ENCODE peak calls at places on chromosomes 11 and 22, in eight cellular contexts. A is Calu3; W is RWPE1; M is kidney; V is dorsolateral prefrontal cortex; O is CD8-positive, alpha-beta T cell; C is IMR-90; Y is Peyer's patch. K is an unnamed sample.

GRCh38 chr11:76789443-76789719 is 6.2 kb downstream of the TSKU start:
- DNase-seq in A (no peak), W (no peak), M (no peak), V (no peak), O (no peak), C (no peak), Y (peak), K (no peak)

GRCh38 chr11:86052697-86053641 is 15.9 kb downstream of the PICALM start:
- DNase-seq in A (no peak), W (no peak), M (no peak), V (no peak), O (no peak), C (no peak), Y (no peak), K (no peak)

GRCh38 chr11:9004310-9004945 is 627 bp upstream of the NRIP3 start:
- DNase-seq in A (no peak), W (no peak), M (peak), V (no peak), O (peak), C (no peak), Y (peak), K (no peak)

GRCh38 chr22:35314161-35314942 is 14.7 kb downstream of the TOM1 start:
- DNase-seq in A (no peak), W (no peak), M (no peak), V (no peak), O (no peak), C (no peak), Y (peak), K (peak)

GRCh38 chr11:118856314-118856713 is 27.4 kb upstream of the CXCR5 start:
- DNase-seq in A (no peak), W (no peak), M (no peak), V (no peak), O (no peak), C (no peak), Y (no peak), K (no peak)

GRCh38 chr22:17802822-17803221 is 28.6 kb upstream of the BID start:
- DNase-seq in A (no peak), W (no peak), M (no peak), V (no peak), O (no peak), C (peak), Y (no peak), K (no peak)

GRCh38 chr11:93059074-93059957 is 89.9 kb downstream of the MTNR1B start:
- DNase-seq in A (no peak), W (no peak), M (no peak), V (no peak), O (no peak), C (peak), Y (no peak), K (no peak)

GRCh38 chr11:128210148-128210940 is 377.0 kb downstream of the ETS1 start:
- DNase-seq in A (peak), W (peak), M (no peak), V (no peak), O (no peak), C (peak), Y (peak), K (peak)

GRCh38 chr11:45964911-45965389 is 42.5 kb downstream of the LARGE2 start:
- DNase-seq in A (peak), W (peak), M (no peak), V (peak), O (peak), C (peak), Y (peak), K (peak)

GRCh38 chr11:107859459-107860239 is 1.1 kb upstream of the SLC35F2 start:
- DNase-seq in A (peak), W (peak), M (peak), V (no peak), O (peak), C (no peak), Y (peak), K (peak)

GRCh38 chr11:62593434-62594044 is 2.2 kb upstream of the TUT1 start:
- DNase-seq in A (peak), W (peak), M (peak), V (peak), O (peak), C (peak), Y (peak), K (peak)

GRCh38 chr22:38107692-38108515 is 2.6 kb downstream of the BAIAP2L2 start:
- DNase-seq in A (no peak), W (no peak), M (peak), V (no peak), O (no peak), C (no peak), Y (peak), K (peak)

GRCh38 chr11:95908826-95909225 is 15.1 kb downstream of the MTMR2 start:
- DNase-seq in A (no peak), W (no peak), M (no peak), V (no peak), O (no peak), C (peak), Y (no peak), K (no peak)

GRCh38 chr11:35515224-35515623 is 10.2 kb downstream of the PAMR1 start:
- DNase-seq in A (no peak), W (peak), M (no peak), V (no peak), O (no peak), C (peak), Y (no peak), K (peak)

GRCh38 chr11:44634401-44635281 is 69.2 kb downstream of the CD82 start:
- DNase-seq in A (peak), W (peak), M (peak), V (peak), O (peak), C (peak), Y (peak), K (peak)

GRCh38 chr22:44212936-44213335 is 32.2 kb downstream of the PARVG start:
- DNase-seq in A (no peak), W (no peak), M (no peak), V (no peak), O (no peak), C (no peak), Y (no peak), K (no peak)

GRCh38 chr22:46828323-46829139 is 66.1 kb downstream of the TBC1D22A start:
- DNase-seq in A (no peak), W (no peak), M (no peak), V (no peak), O (no peak), C (no peak), Y (no peak), K (no peak)

GRCh38 chr22:30312053-30312452 is 14.7 kb downstream of the TBC1D10A start:
- DNase-seq in A (no peak), W (peak), M (no peak), V (no peak), O (no peak), C (peak), Y (no peak), K (peak)

GRCh38 chr22:50434849-50435700 is 39.8 kb downstream of the SBF1 start:
- DNase-seq in A (no peak), W (no peak), M (peak), V (no peak), O (no peak), C (no peak), Y (peak), K (no peak)

GRCh38 chr22:29338398-29338797 is 22.9 kb upstream of the RASL10A start:
- DNase-seq in A (no peak), W (no peak), M (no peak), V (no peak), O (no peak), C (no peak), Y (no peak), K (no peak)

GRCh38 chr11:57787920-57788716 is 26.5 kb downstream of the CTNND1 start:
- DNase-seq in A (no peak), W (peak), M (no peak), V (no peak), O (no peak), C (no peak), Y (no peak), K (peak)

GRCh38 chr11:61541568-61541967 is 33.0 kb downstream of the LRRC10B start:
- DNase-seq in A (no peak), W (peak), M (no peak), V (no peak), O (no peak), C (peak), Y (no peak), K (peak)

GRCh38 chr22:43090130-43090789 is 1.1 kb upstream of the TTLL1 start:
- DNase-seq in A (peak), W (peak), M (peak), V (peak), O (peak), C (peak), Y (peak), K (peak)

GRCh38 chr11:116696381-116696941 is 76.3 kb downstream of the BUD13 start:
- DNase-seq in A (no peak), W (no peak), M (no peak), V (no peak), O (peak), C (no peak), Y (peak), K (peak)

GRCh38 chr11:134584706-134585445 is 172.8 kb upstream of the B3GAT1 start:
- DNase-seq in A (no peak), W (no peak), M (no peak), V (no peak), O (no peak), C (no peak), Y (no peak), K (no peak)

GRCh38 chr11:128207861-128208321 is 379.5 kb downstream of the ETS1 start:
- DNase-seq in A (peak), W (peak), M (no peak), V (no peak), O (no peak), C (peak), Y (no peak), K (peak)

GRCh38 chr11:70140859-70141489 is 62.1 kb upstream of the FADD start:
- DNase-seq in A (no peak), W (no peak), M (no peak), V (no peak), O (no peak), C (peak), Y (no peak), K (no peak)

GRCh38 chr11:102177974-102178631 is 67.9 kb downstream of the YAP1 start:
- DNase-seq in A (peak), W (peak), M (no peak), V (no peak), O (no peak), C (peak), Y (no peak), K (peak)

GRCh38 chr11:3959918-3960295 is 104.4 kb downstream of the STIM1 start:
- DNase-seq in A (no peak), W (no peak), M (no peak), V (no peak), O (no peak), C (peak), Y (no peak), K (no peak)

GRCh38 chr11:130211781-130212401 is 52.3 kb downstream of the ST14 start:
- DNase-seq in A (no peak), W (no peak), M (peak), V (peak), O (peak), C (no peak), Y (peak), K (no peak)

GRCh38 chr11:62148271-62148980 is 24.6 kb downstream of the INCENP start:
- DNase-seq in A (no peak), W (no peak), M (no peak), V (no peak), O (peak), C (no peak), Y (peak), K (no peak)

GRCh38 chr11:124538019-124538418 is 5.4 kb downstream of the OR8B12 start:
- DNase-seq in A (no peak), W (no peak), M (no peak), V (no peak), O (no peak), C (peak), Y (no peak), K (peak)

GRCh38 chr11:64156235-64157011 is 9.5 kb downstream of the MACROD1 start:
- DNase-seq in A (no peak), W (no peak), M (no peak), V (peak), O (no peak), C (no peak), Y (no peak), K (no peak)
- TF ChIP-seq CTCF in A (no peak), W (no peak), M (no peak), V (no peak), O (no peak), C (no peak), Y (no peak), K (no peak)

DNA sequence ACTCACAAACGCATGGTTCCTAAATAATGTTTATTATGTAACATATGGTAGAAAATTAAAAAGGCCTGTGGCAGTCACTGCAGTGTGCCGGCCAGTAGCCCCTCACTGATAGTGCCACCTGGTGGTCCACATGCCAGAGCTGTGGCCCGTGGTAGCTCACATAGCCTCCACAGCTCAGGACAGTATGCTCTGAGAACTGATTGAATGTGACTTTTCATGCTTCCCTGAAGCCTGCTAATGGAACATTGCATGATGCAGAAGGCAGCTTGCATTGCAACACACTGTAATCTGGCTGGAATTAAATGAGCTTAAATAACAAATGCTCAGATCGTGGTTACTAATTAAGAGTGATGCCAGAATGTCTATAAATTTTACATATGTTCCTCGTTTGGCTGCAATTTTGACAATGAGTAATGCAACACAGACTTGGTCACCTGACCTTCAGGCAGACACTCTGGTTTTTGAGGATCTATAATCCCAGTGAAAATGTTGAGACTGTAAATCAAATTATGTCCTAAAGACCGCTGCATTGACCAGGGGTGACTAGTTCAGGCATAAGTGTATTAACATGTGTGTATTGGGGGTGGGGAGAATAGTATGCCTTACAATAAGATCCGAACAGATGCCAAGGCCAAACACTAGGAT is 566.4 kb downstream of the METTL15 start:
- DNase-seq in A (peak), W (no peak), M (peak), V (no peak), O (no peak), C (peak), Y (no peak), K (peak)
- TF ChIP-seq CTCF in A (peak), W (no peak), M (no peak), V (peak), O (no peak), C (peak), Y (no peak), K (no peak)

DNA sequence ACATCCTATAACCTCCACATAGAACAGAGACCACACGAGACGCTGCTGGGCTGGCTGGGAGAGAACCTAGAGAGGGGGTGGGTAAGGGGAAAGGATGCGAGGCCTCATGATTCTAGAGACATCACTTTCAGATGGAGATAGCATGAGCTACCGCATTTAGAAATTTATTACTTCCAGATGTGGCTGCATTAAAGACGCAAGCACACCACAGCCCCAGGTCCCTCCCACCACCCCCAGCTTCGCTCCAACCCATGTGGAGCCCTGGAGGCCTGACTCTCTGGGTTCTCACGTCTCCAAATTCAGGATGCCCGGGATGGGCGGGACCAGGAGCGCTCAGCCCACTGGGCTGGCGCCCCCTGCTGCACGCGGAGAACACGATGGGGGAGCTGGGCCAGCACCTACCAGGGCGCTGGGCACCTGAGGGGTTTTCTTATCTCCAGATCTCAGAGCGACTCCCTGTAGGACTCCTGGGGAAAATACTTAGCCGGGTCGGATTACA is 13.6 kb downstream of the MRPL21 start:
- DNase-seq in A (peak), W (no peak), M (no peak), V (no peak), O (no peak), C (peak), Y (no peak), K (no peak)
- TF ChIP-seq CTCF in A (no peak), W (no peak), M (peak), V (peak), O (no peak), C (peak), Y (no peak), K (peak)

GRCh38 chr11:32002311-32002710 is 88.6 kb upstream of the RCN1 start:
- DNase-seq in A (no peak), W (no peak), M (no peak), V (no peak), O (no peak), C (no peak), Y (no peak), K (no peak)
- TF ChIP-seq CTCF in A (no peak), W (no peak), M (no peak), V (no peak), O (no peak), C (no peak), Y (no peak), K (no peak)

DNA sequence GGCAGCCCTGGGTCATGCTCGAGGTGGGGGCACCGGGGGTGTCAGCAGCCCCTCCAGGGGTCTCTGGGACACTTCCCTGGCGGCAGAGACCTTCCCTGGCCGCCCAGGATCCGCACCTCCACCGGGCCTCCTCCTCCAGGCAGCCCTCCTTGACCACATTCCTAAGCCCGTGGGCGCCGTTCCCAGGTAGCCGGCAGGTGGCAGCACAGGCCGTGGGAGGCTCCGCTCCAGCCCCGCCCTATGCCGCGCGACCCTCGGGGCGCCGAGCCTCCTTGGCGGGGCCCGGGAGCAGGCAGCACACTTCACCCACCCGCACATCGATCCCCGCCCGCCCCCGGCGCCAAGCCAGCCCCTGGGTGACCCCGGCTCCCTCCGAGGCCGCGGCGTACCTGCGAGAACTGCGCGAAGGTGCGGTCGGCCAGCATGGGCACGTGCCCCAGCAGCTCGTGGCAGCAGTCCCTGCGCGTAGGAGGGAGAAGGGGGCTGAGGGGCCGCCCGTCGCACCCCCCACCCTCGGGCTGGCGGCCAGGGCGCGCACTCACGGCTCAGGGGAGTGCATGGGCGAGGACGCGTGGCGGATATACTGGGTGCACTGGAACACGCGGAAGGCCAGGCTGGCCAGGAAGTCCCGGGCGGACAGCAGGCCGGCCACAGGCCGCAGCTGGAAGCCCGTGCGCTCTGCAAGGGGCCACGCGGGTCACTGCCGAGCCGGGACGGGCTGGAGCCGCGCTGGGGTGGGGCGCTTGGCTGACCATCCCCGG is 5.3 kb upstream of the INS start:
- DNase-seq in A (peak), W (no peak), M (no peak), V (no peak), O (peak), C (no peak), Y (no peak), K (peak)
- TF ChIP-seq CTCF in A (peak), W (peak), M (peak), V (peak), O (peak), C (peak), Y (peak), K (peak)